ENCODE peak calls at places on chromosomes 13 and 19, in seven cellular contexts. One of them, this sample, is unnamed.

GRCh38 chr19:46976845-46977320 is 42.8 kb upstream of the NPAS1 start:
- DNase-seq in GM10248: no peak
- DNase-seq in left ventricle myocardium superior: peak; percentile 70
- DNase-seq in uterus: peak; percentile 52
- DNase-seq in M059J: peak; percentile 96
- DNase-seq in IMR-90: peak; percentile 55
- DNase-seq in activated T-helper 2 cell treated with anti-CD3 and anti-CD28 coated beads, Interferon-gamma antibody, Interleukin-2, Interleukin-4, amounts not matched to agents 10 μg/mL and 5 μg/mL and 100 μg/mL, durations not matched to agents 14 hours and 24 hours and 36 hours: no peak
- DNase-seq in this sample: no peak

GRCh38 chr13:23681253-23681652 is 111.0 kb downstream of the TNFRSF19 start:
- DNase-seq in left ventricle myocardium superior: no peak
- DNase-seq in GM10248: no peak
- DNase-seq in M059J: no peak
- DNase-seq in IMR-90: peak; percentile 91
- DNase-seq in activated T-helper 2 cell treated with anti-CD3 and anti-CD28 coated beads, Interferon-gamma antibody, Interleukin-2, Interleukin-4, amounts not matched to agents 10 μg/mL and 5 μg/mL and 100 μg/mL, durations not matched to agents 14 hours and 24 hours and 36 hours: no peak
- DNase-seq in uterus: no peak
- DNase-seq in this sample: no peak

GRCh38 chr13:106318941-106319411 is 216.5 kb downstream of the EFNB2 start:
- DNase-seq in activated T-helper 2 cell treated with anti-CD3 and anti-CD28 coated beads, Interferon-gamma antibody, Interleukin-2, Interleukin-4, amounts not matched to agents 10 μg/mL and 5 μg/mL and 100 μg/mL, durations not matched to agents 14 hours and 24 hours and 36 hours: no peak
- DNase-seq in IMR-90: peak; percentile 96
- DNase-seq in uterus: peak; percentile 36
- DNase-seq in GM10248: no peak
- DNase-seq in M059J: peak; percentile 87
- DNase-seq in left ventricle myocardium superior: no peak
- DNase-seq in this sample: no peak

GRCh38 chr13:20713751-20714150 is 10.3 kb downstream of the IL17D start:
- DNase-seq in left ventricle myocardium superior: no peak
- DNase-seq in M059J: peak; percentile 83
- DNase-seq in activated T-helper 2 cell treated with anti-CD3 and anti-CD28 coated beads, Interferon-gamma antibody, Interleukin-2, Interleukin-4, amounts not matched to agents 10 μg/mL and 5 μg/mL and 100 μg/mL, durations not matched to agents 14 hours and 24 hours and 36 hours: no peak
- DNase-seq in GM10248: no peak
- DNase-seq in uterus: no peak
- DNase-seq in IMR-90: peak; percentile 39
- DNase-seq in this sample: no peak

GRCh38 chr13:27334774-27335490 is 64.3 kb downstream of the RASL11A start:
- DNase-seq in activated T-helper 2 cell treated with anti-CD3 and anti-CD28 coated beads, Interferon-gamma antibody, Interleukin-2, Interleukin-4, amounts not matched to agents 10 μg/mL and 5 μg/mL and 100 μg/mL, durations not matched to agents 14 hours and 24 hours and 36 hours: no peak
- DNase-seq in M059J: no peak
- DNase-seq in IMR-90: peak; percentile 90
- DNase-seq in uterus: no peak
- DNase-seq in GM10248: no peak
- DNase-seq in left ventricle myocardium superior: no peak
- DNase-seq in this sample: no peak

GRCh38 chr13:75432045-75432444 is 49.9 kb downstream of the TBC1D4 start:
- DNase-seq in left ventricle myocardium superior: no peak
- DNase-seq in uterus: no peak
- DNase-seq in activated T-helper 2 cell treated with anti-CD3 and anti-CD28 coated beads, Interferon-gamma antibody, Interleukin-2, Interleukin-4, amounts not matched to agents 10 μg/mL and 5 μg/mL and 100 μg/mL, durations not matched to agents 14 hours and 24 hours and 36 hours: no peak
- DNase-seq in M059J: no peak
- DNase-seq in GM10248: no peak
- DNase-seq in IMR-90: peak; percentile 18
- DNase-seq in this sample: no peak

GRCh38 chr19:46731584-46731983 is 14.3 kb upstream of the FKRP start:
- DNase-seq in M059J: peak; percentile 51
- DNase-seq in left ventricle myocardium superior: peak; percentile 37
- DNase-seq in IMR-90: no peak
- DNase-seq in activated T-helper 2 cell treated with anti-CD3 and anti-CD28 coated beads, Interferon-gamma antibody, Interleukin-2, Interleukin-4, amounts not matched to agents 10 μg/mL and 5 μg/mL and 100 μg/mL, durations not matched to agents 14 hours and 24 hours and 36 hours: no peak
- DNase-seq in GM10248: no peak
- DNase-seq in uterus: no peak
- DNase-seq in this sample: no peak

GRCh38 chr19:39003188-39003587 is 27.6 kb upstream of the FBXO17 start:
- DNase-seq in uterus: no peak
- DNase-seq in IMR-90: no peak
- DNase-seq in left ventricle myocardium superior: no peak
- DNase-seq in GM10248: no peak
- DNase-seq in M059J: no peak
- DNase-seq in activated T-helper 2 cell treated with anti-CD3 and anti-CD28 coated beads, Interferon-gamma antibody, Interleukin-2, Interleukin-4, amounts not matched to agents 10 μg/mL and 5 μg/mL and 100 μg/mL, durations not matched to agents 14 hours and 24 hours and 36 hours: no peak
- DNase-seq in this sample: no peak

GRCh38 chr19:50362656-50363424 is 2.6 kb downstream of the NAPSA start:
- DNase-seq in left ventricle myocardium superior: no peak
- DNase-seq in M059J: no peak
- DNase-seq in IMR-90: no peak
- DNase-seq in GM10248: no peak
- DNase-seq in activated T-helper 2 cell treated with anti-CD3 and anti-CD28 coated beads, Interferon-gamma antibody, Interleukin-2, Interleukin-4, amounts not matched to agents 10 μg/mL and 5 μg/mL and 100 μg/mL, durations not matched to agents 14 hours and 24 hours and 36 hours: no peak
- DNase-seq in uterus: no peak
- DNase-seq in this sample: no peak

GRCh38 chr13:102402292-102402691 is 444 bp upstream of the FGF14 start:
- DNase-seq in uterus: peak; percentile 33
- DNase-seq in IMR-90: peak; percentile 39
- DNase-seq in activated T-helper 2 cell treated with anti-CD3 and anti-CD28 coated beads, Interferon-gamma antibody, Interleukin-2, Interleukin-4, amounts not matched to agents 10 μg/mL and 5 μg/mL and 100 μg/mL, durations not matched to agents 14 hours and 24 hours and 36 hours: no peak
- DNase-seq in M059J: peak; percentile 6
- DNase-seq in left ventricle myocardium superior: peak; percentile 39
- DNase-seq in GM10248: peak; percentile 27
- DNase-seq in this sample: no peak

GRCh38 chr19:29117926-29118325 is 95.0 kb downstream of the UQCRFS1 start:
- DNase-seq in M059J: no peak
- DNase-seq in GM10248: no peak
- DNase-seq in activated T-helper 2 cell treated with anti-CD3 and anti-CD28 coated beads, Interferon-gamma antibody, Interleukin-2, Interleukin-4, amounts not matched to agents 10 μg/mL and 5 μg/mL and 100 μg/mL, durations not matched to agents 14 hours and 24 hours and 36 hours: no peak
- DNase-seq in IMR-90: no peak
- DNase-seq in uterus: no peak
- DNase-seq in left ventricle myocardium superior: no peak
- DNase-seq in this sample: no peak

GRCh38 chr13:97211357-97211756 is 10.8 kb upstream of the MBNL2 start:
- DNase-seq in GM10248: no peak
- DNase-seq in M059J: peak; percentile 70
- DNase-seq in left ventricle myocardium superior: no peak
- DNase-seq in activated T-helper 2 cell treated with anti-CD3 and anti-CD28 coated beads, Interferon-gamma antibody, Interleukin-2, Interleukin-4, amounts not matched to agents 10 μg/mL and 5 μg/mL and 100 μg/mL, durations not matched to agents 14 hours and 24 hours and 36 hours: no peak
- DNase-seq in uterus: no peak
- DNase-seq in IMR-90: peak; percentile 48
- DNase-seq in this sample: no peak

GRCh38 chr19:11446652-11447301 is 11.3 kb downstream of the PRKCSH start:
- DNase-seq in M059J: no peak
- DNase-seq in GM10248: peak; percentile 70
- DNase-seq in uterus: peak; percentile 52
- DNase-seq in activated T-helper 2 cell treated with anti-CD3 and anti-CD28 coated beads, Interferon-gamma antibody, Interleukin-2, Interleukin-4, amounts not matched to agents 10 μg/mL and 5 μg/mL and 100 μg/mL, durations not matched to agents 14 hours and 24 hours and 36 hours: no peak
- DNase-seq in left ventricle myocardium superior: peak; percentile 72
- DNase-seq in IMR-90: no peak
- DNase-seq in this sample: no peak